ENCODE peak calls at places on chromosomes 11 and 22, in ten cellular contexts. N, X, F, E, L, O, K, R, C and H are unnamed samples.

GRCh38 chr11:76102772-76103171 is 103.5 kb downstream of the WNT11 start:
- DNase-seq in R (no peak), E (no peak), F (no peak), K (no peak), C (no peak), N (no peak), X (no peak), O (peak; percentile 68), L (no peak), H (peak; percentile 69)

GRCh38 chr22:41799486-41800347 is 762 bp upstream of the CCDC134 start:
- DNase-seq in F (no peak), C (no peak), K (no peak), N (peak; percentile 78), E (no peak), R (no peak), O (peak; percentile 10), X (peak; percentile 25), L (peak; percentile 40), H (peak; percentile 22)

GRCh38 chr22:47781427-47782111 is 1019.1 kb downstream of the TBC1D22A start:
- DNase-seq in O (no peak), C (no peak), L (no peak), N (no peak), K (no peak), E (no peak), R (no peak), X (no peak), F (no peak), H (no peak)

GRCh38 chr11:46977038-46977818 is 40.7 kb downstream of the CSTPP1 start:
- DNase-seq in O (no peak), F (no peak), X (no peak), R (no peak), N (no peak), L (peak; percentile 87), E (no peak), K (no peak), C (no peak), H (no peak)

GRCh38 chr22:39133871-39134270 is 18.6 kb downstream of the CBX7 start:
- DNase-seq in C (no peak), F (no peak), O (no peak), X (no peak), K (no peak), L (no peak), N (peak; percentile 3), R (no peak), E (no peak), H (no peak)

GRCh38 chr11:19546325-19546724 is 166.3 kb upstream of the NAV2 start:
- DNase-seq in L (no peak), C (no peak), N (peak; percentile 49), X (no peak), F (no peak), O (no peak), K (no peak), R (no peak), E (no peak), H (peak; percentile 19)

GRCh38 chr11:120120805-120121335 is 17.0 kb downstream of the TRIM29 start:
- DNase-seq in K (no peak), X (no peak), L (no peak), F (no peak), E (no peak), R (no peak), N (no peak), O (no peak), C (no peak), H (no peak)

GRCh38 chr11:31030375-31030774 is 339.2 kb downstream of the DCDC1 start:
- DNase-seq in K (no peak), N (no peak), L (no peak), O (peak; percentile 1), R (no peak), C (no peak), E (no peak), F (no peak), X (no peak), H (no peak)

GRCh38 chr11:1740786-1741530 is 9.4 kb downstream of the IFITM10 start:
- DNase-seq in R (no peak), K (no peak), O (no peak), X (no peak), F (no peak), N (no peak), E (no peak), C (peak; percentile 12), L (no peak), H (no peak)

GRCh38 chr11:4932751-4933150 is 8.6 kb upstream of the OR51G1 start:
- DNase-seq in K (no peak), R (no peak), E (no peak), O (no peak), N (no peak), F (no peak), C (no peak), L (no peak), X (no peak), H (no peak)

GRCh38 chr11:121582296-121582695 is 129.5 kb upstream of the SORL1-AS1 start:
- DNase-seq in O (no peak), E (no peak), R (no peak), C (no peak), K (no peak), X (no peak), F (no peak), L (peak; percentile 66), N (no peak), H (no peak)

GRCh38 chr11:46832511-46833214 is 13.4 kb downstream of the CKAP5 start:
- DNase-seq in O (no peak), E (no peak), L (no peak), C (no peak), N (no peak), F (no peak), X (no peak), R (no peak), K (no peak), H (no peak)

GRCh38 chr11:60777106-60777505 is 8.0 kb upstream of the MS4A10 start:
- DNase-seq in F (no peak), L (no peak), O (no peak), N (no peak), E (no peak), C (no peak), R (no peak), K (no peak), X (no peak), H (no peak)